ENCODE peak calls at places on chromosome 16, in four cellular contexts. One of them, this sample, is unnamed.

GRCh38 chr16:27761816-27762215 is 211.9 kb downstream of the KATNIP start:
- DNase-seq in ascending aorta: no peak
- DNase-seq in thoracic aorta: no peak
- DNase-seq in foreskin fibroblast: no peak
- DNase-seq in this sample: no peak

GRCh38 chr16:75648265-75649076 is 898 bp downstream of the TERF2IP start:
- DNase-seq in ascending aorta: peak; percentile 45
- DNase-seq in thoracic aorta: peak; percentile 53
- DNase-seq in foreskin fibroblast: peak; percentile 62
- DNase-seq in this sample: peak; percentile 82

GRCh38 chr16:46842192-46842895 is 11.4 kb upstream of the C16orf87 start:
- DNase-seq in ascending aorta: no peak
- DNase-seq in thoracic aorta: no peak
- DNase-seq in foreskin fibroblast: no peak
- DNase-seq in this sample: no peak

GRCh38 chr16:27511657-27512056 is 38.1 kb downstream of the GTF3C1 start:
- DNase-seq in ascending aorta: no peak
- DNase-seq in thoracic aorta: no peak
- DNase-seq in foreskin fibroblast: no peak
- DNase-seq in this sample: no peak

GRCh38 chr16:68592466-68593337 is 52.4 kb upstream of the CDH3 start:
- DNase-seq in ascending aorta: no peak
- DNase-seq in thoracic aorta: no peak
- DNase-seq in foreskin fibroblast: no peak
- DNase-seq in this sample: peak; percentile 49

GRCh38 chr16:14286381-14287230 is 215.5 kb downstream of the MRTFB start:
- DNase-seq in ascending aorta: no peak
- DNase-seq in thoracic aorta: no peak
- DNase-seq in foreskin fibroblast: no peak
- DNase-seq in this sample: no peak

GRCh38 chr16:53052519-53053501 is at the start of gene CHD9NB:
- DNase-seq in ascending aorta: no peak
- DNase-seq in thoracic aorta: peak; percentile 11
- DNase-seq in foreskin fibroblast: peak; percentile 91
- DNase-seq in this sample: peak; percentile 99

GRCh38 chr16:1176280-1176897 is 23.5 kb downstream of the CACNA1H start:
- DNase-seq in ascending aorta: no peak
- DNase-seq in thoracic aorta: no peak
- DNase-seq in foreskin fibroblast: no peak
- DNase-seq in this sample: no peak

GRCh38 chr16:56115817-56116576 is 75.3 kb upstream of the GNAO1 start:
- DNase-seq in ascending aorta: no peak
- DNase-seq in thoracic aorta: no peak
- DNase-seq in foreskin fibroblast: no peak
- DNase-seq in this sample: no peak

GRCh38 chr16:50967827-50968612 is 183.1 kb downstream of the SALL1 start:
- DNase-seq in ascending aorta: no peak
- DNase-seq in thoracic aorta: no peak
- DNase-seq in foreskin fibroblast: no peak
- DNase-seq in this sample: no peak

GRCh38 chr16:48434653-48435318 is 49.6 kb upstream of the SIAH1 start:
- DNase-seq in ascending aorta: no peak
- DNase-seq in thoracic aorta: no peak
- DNase-seq in foreskin fibroblast: peak; percentile 58
- DNase-seq in this sample: no peak

GRCh38 chr16:6725634-6726331 is 606.9 kb upstream of the RBFOX1 start:
- DNase-seq in ascending aorta: no peak
- DNase-seq in thoracic aorta: no peak
- DNase-seq in foreskin fibroblast: no peak
- DNase-seq in this sample: no peak

GRCh38 chr16:10935491-10935890 is 6.8 kb downstream of the DEXI start:
- DNase-seq in ascending aorta: no peak
- DNase-seq in thoracic aorta: no peak
- DNase-seq in foreskin fibroblast: no peak
- DNase-seq in this sample: no peak

GRCh38 chr16:11612110-11612981 is 25.6 kb upstream of the LITAF start:
- DNase-seq in ascending aorta: no peak
- DNase-seq in thoracic aorta: no peak
- DNase-seq in foreskin fibroblast: no peak
- DNase-seq in this sample: peak; percentile 80

GRCh38 chr16:72104905-72105304 is 11.3 kb downstream of the DHX38 start:
- DNase-seq in ascending aorta: no peak
- DNase-seq in thoracic aorta: no peak
- DNase-seq in foreskin fibroblast: no peak
- DNase-seq in this sample: no peak

GRCh38 chr16:65312071-65312470 is 190.2 kb upstream of the CDH11 start:
- DNase-seq in ascending aorta: no peak
- DNase-seq in thoracic aorta: no peak
- DNase-seq in foreskin fibroblast: peak; percentile 57
- DNase-seq in this sample: peak; percentile 29

GRCh38 chr16:820730-821129 is 20.2 kb upstream of the GNG13 start:
- DNase-seq in ascending aorta: no peak
- DNase-seq in thoracic aorta: no peak
- DNase-seq in foreskin fibroblast: no peak
- DNase-seq in this sample: no peak

GRCh38 chr16:50340578-50340977 is 28.2 kb downstream of the BRD7 start:
- DNase-seq in ascending aorta: no peak
- DNase-seq in thoracic aorta: no peak
- DNase-seq in foreskin fibroblast: no peak
- DNase-seq in this sample: no peak

GRCh38 chr16:27720731-27721547 is 171.0 kb downstream of the KATNIP start:
- DNase-seq in ascending aorta: no peak
- DNase-seq in thoracic aorta: no peak
- DNase-seq in foreskin fibroblast: no peak
- DNase-seq in this sample: no peak

GRCh38 chr16:79648846-79649245 is 48.3 kb upstream of the MAF start:
- DNase-seq in ascending aorta: no peak
- DNase-seq in thoracic aorta: no peak
- DNase-seq in foreskin fibroblast: no peak
- DNase-seq in this sample: no peak

GRCh38 chr16:53865492-53865863 is 161.5 kb downstream of the FTO start:
- DNase-seq in ascending aorta: no peak
- DNase-seq in thoracic aorta: no peak
- DNase-seq in foreskin fibroblast: peak; percentile 37
- DNase-seq in this sample: peak; percentile 87

GRCh38 chr16:68645494-68646388 is 631 bp downstream of the CDH3 start:
- DNase-seq in ascending aorta: no peak
- DNase-seq in thoracic aorta: no peak
- DNase-seq in foreskin fibroblast: no peak
- DNase-seq in this sample: peak; percentile 44

GRCh38 chr16:49588729-49589384 is 215.3 kb downstream of the C16orf78 start:
- DNase-seq in ascending aorta: no peak
- DNase-seq in thoracic aorta: no peak
- DNase-seq in foreskin fibroblast: no peak
- DNase-seq in this sample: no peak

GRCh38 chr16:88405325-88406060 is 22.7 kb downstream of the ZNF469 start:
- DNase-seq in ascending aorta: no peak
- DNase-seq in thoracic aorta: no peak
- DNase-seq in foreskin fibroblast: peak; percentile 48
- DNase-seq in this sample: no peak

GRCh38 chr16:25925466-25925865 is 233.7 kb downstream of the HS3ST4 start:
- DNase-seq in ascending aorta: no peak
- DNase-seq in thoracic aorta: no peak
- DNase-seq in foreskin fibroblast: no peak
- DNase-seq in this sample: no peak

GRCh38 chr16:10728035-10728462 is 15.6 kb upstream of the NUBP1 start:
- DNase-seq in ascending aorta: no peak
- DNase-seq in thoracic aorta: no peak
- DNase-seq in foreskin fibroblast: no peak
- DNase-seq in this sample: no peak

GRCh38 chr16:50925758-50926357 is 184.0 kb downstream of the CYLD start:
- DNase-seq in ascending aorta: no peak
- DNase-seq in thoracic aorta: no peak
- DNase-seq in foreskin fibroblast: peak; percentile 0
- DNase-seq in this sample: peak; percentile 85

GRCh38 chr16:53745126-53745525 is 41.2 kb downstream of the FTO start:
- DNase-seq in ascending aorta: no peak
- DNase-seq in thoracic aorta: no peak
- DNase-seq in foreskin fibroblast: no peak
- DNase-seq in this sample: peak; percentile 87

GRCh38 chr16:995087-995486 is 13.5 kb downstream of the SOX8 start:
- DNase-seq in ascending aorta: no peak
- DNase-seq in thoracic aorta: no peak
- DNase-seq in foreskin fibroblast: no peak
- DNase-seq in this sample: peak; percentile 33

GRCh38 chr16:87765776-87766484 is at the start of gene KLHDC4:
- DNase-seq in ascending aorta: peak; percentile 57
- DNase-seq in thoracic aorta: peak; percentile 65
- DNase-seq in foreskin fibroblast: peak; percentile 79
- DNase-seq in this sample: peak; percentile 89

GRCh38 chr16:79873825-79874224 is 273.3 kb upstream of the MAF start:
- DNase-seq in ascending aorta: no peak
- DNase-seq in thoracic aorta: no peak
- DNase-seq in foreskin fibroblast: no peak
- DNase-seq in this sample: no peak

GRCh38 chr16:89119161-89119621 is 25.5 kb downstream of the ACSF3 start:
- DNase-seq in ascending aorta: no peak
- DNase-seq in thoracic aorta: no peak
- DNase-seq in foreskin fibroblast: no peak
- DNase-seq in this sample: no peak

GRCh38 chr16:83552193-83552592 is 255.6 kb upstream of the HSBP1 start:
- DNase-seq in ascending aorta: no peak
- DNase-seq in thoracic aorta: no peak
- DNase-seq in foreskin fibroblast: peak; percentile 46
- DNase-seq in this sample: peak; percentile 57

GRCh38 chr16:24673155-24673554 is 56.3 kb upstream of the TNRC6A start:
- DNase-seq in ascending aorta: no peak
- DNase-seq in thoracic aorta: no peak
- DNase-seq in foreskin fibroblast: no peak
- DNase-seq in this sample: no peak

GRCh38 chr16:24668481-24669001 is 60.9 kb upstream of the TNRC6A start:
- DNase-seq in ascending aorta: peak; percentile 33
- DNase-seq in thoracic aorta: peak; percentile 16
- DNase-seq in foreskin fibroblast: peak; percentile 84
- DNase-seq in this sample: peak; percentile 37

GRCh38 chr16:24674877-24675276 is 54.6 kb upstream of the TNRC6A start:
- DNase-seq in ascending aorta: no peak
- DNase-seq in thoracic aorta: no peak
- DNase-seq in foreskin fibroblast: no peak
- DNase-seq in this sample: no peak

GRCh38 chr16:24670623-24671454 is 58.6 kb upstream of the TNRC6A start:
- DNase-seq in ascending aorta: peak; percentile 64
- DNase-seq in thoracic aorta: peak; percentile 60
- DNase-seq in foreskin fibroblast: peak; percentile 87
- DNase-seq in this sample: peak; percentile 48

DNA sequence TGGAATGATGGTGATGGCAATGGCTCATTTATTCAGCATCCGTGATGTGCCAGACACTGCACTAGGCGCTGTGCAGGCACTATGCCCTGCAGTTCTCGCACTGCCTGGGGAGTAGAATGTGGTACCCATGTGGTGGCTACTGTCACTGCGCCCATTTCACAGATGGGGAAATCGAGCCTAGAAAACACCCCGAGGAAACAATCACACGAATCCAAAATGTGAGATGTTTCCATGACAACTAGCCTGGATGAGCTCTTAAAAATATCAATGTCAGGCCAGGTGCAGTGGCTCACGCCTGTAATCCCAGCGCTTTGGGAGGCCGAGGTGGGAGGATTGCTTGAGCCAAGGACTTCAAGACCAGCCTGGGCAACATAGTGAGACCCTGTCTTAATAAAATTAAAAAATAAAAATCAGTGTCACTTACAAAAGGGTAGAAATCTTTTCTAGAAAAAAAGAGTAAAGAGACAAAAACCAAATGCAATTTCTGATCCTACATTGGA is 57.9 kb upstream of the TNRC6A start:
- DNase-seq in ascending aorta: no peak
- DNase-seq in thoracic aorta: no peak
- DNase-seq in foreskin fibroblast: no peak
- DNase-seq in this sample: no peak
- TF ChIP-seq CTCF in ascending aorta: no peak
- TF ChIP-seq CTCF in thoracic aorta: peak; percentile 38
- TF ChIP-seq CTCF in foreskin fibroblast: no peak
- TF ChIP-seq CTCF in this sample: no peak

GRCh38 chr16:58500329-58501241 is 642 bp downstream of the NDRG4 start:
- DNase-seq in ascending aorta: no peak
- DNase-seq in thoracic aorta: no peak
- DNase-seq in foreskin fibroblast: no peak
- DNase-seq in this sample: no peak

GRCh38 chr16:58498341-58499091 is 1.4 kb upstream of the NDRG4 start:
- DNase-seq in ascending aorta: no peak
- DNase-seq in thoracic aorta: no peak
- DNase-seq in foreskin fibroblast: no peak
- DNase-seq in this sample: no peak

GRCh38 chr16:58497935-58498334 is 2.0 kb upstream of the NDRG4 start:
- DNase-seq in ascending aorta: no peak
- DNase-seq in thoracic aorta: no peak
- DNase-seq in foreskin fibroblast: no peak
- DNase-seq in this sample: no peak

GRCh38 chr16:58499615-58500328 is at the start of gene NDRG4:
- DNase-seq in ascending aorta: no peak
- DNase-seq in thoracic aorta: no peak
- DNase-seq in foreskin fibroblast: peak; percentile 72
- DNase-seq in this sample: peak; percentile 88

GRCh38 chr16:58499092-58499511 is 841 bp upstream of the NDRG4 start:
- DNase-seq in ascending aorta: no peak
- DNase-seq in thoracic aorta: no peak
- DNase-seq in foreskin fibroblast: no peak
- DNase-seq in this sample: no peak
- H3K4me3 ChIP-seq in ascending aorta: no peak overlapping the region
- H3K4me3 ChIP-seq in thoracic aorta: no peak overlapping the region
- H3K4me3 ChIP-seq in foreskin fibroblast: no peak overlapping the region
- H3K4me3 ChIP-seq in this sample: no peak overlapping the region

DNA sequence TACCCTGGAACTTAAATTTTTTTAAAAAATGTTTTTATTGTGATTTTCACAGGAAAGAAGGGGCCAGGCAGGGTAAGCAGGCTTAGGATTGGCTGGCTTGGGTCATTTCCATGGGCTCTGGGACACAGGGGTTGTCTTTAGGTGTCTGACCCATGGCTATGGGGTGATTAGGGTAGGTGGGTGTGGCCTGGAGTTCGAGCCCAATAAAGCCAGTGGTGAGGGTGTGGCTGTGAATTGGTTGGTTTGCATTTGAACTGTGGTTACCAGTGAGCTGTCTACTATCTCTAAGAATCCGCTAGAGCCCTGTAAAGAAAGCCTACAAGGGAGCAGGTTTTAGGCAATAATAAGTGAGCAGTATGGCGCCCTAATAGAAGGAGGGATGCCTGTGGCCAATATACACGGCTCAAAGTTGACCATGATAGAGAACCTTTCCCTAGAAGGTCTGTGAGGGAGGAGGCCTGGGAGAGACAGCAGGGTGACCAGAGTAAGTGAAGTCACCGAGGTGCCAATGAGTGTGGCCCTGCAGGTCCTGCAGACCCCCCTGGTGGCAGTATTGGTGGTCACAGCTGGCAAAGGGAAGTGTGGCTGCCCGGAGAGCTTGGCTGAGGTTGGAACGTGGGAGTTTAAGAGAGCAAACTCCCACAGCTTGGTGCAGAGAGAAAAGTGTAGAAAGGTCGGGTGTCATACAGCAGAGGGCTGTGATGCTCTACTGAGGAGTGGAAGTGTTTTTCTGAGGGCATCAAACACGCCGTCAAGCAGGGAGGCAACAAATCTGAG is 454.0 kb downstream of the WWOX start:
- DNase-seq in ascending aorta: no peak
- DNase-seq in thoracic aorta: no peak
- DNase-seq in foreskin fibroblast: no peak
- DNase-seq in this sample: no peak
- TF ChIP-seq CTCF in ascending aorta: no peak
- TF ChIP-seq CTCF in thoracic aorta: no peak
- TF ChIP-seq CTCF in foreskin fibroblast: no peak
- TF ChIP-seq CTCF in this sample: no peak

GRCh38 chr16:85995591-85996461 is 96.9 kb downstream of the IRF8 start:
- DNase-seq in ascending aorta: no peak
- DNase-seq in thoracic aorta: no peak
- DNase-seq in foreskin fibroblast: no peak
- DNase-seq in this sample: no peak
- H3K4me3 ChIP-seq in ascending aorta: no peak overlapping the region
- H3K4me3 ChIP-seq in thoracic aorta: peak overlapping the region; percentile 47
- H3K4me3 ChIP-seq in foreskin fibroblast: peak overlapping the region; percentile 18
- H3K4me3 ChIP-seq in this sample: no peak overlapping the region

This sample was measured in epithelial cell of esophagus.